ENCODE peak calls at places on chromosomes 2 and 18, in six cellular contexts. W is fibroblast of mammary gland, F is HCT116, X is neural crest cell, A is MCF 10A, V is psoas muscle. K is an unnamed sample.

GRCh38 chr18:28855524-28855923 is 678.6 kb upstream of the CDH2 start:
- DNase-seq in W (peak), F (no peak), X (no peak), A (peak), V (no peak), K (peak)

GRCh38 chr2:98736464-98736889 is 5.5 kb upstream of the MGAT4A start:
- DNase-seq in W (peak), F (no peak), X (no peak), A (peak), V (no peak), K (peak)

GRCh38 chr2:172097557-172098131 is 5.1 kb downstream of the DLX2 start:
- DNase-seq in W (no peak), F (no peak), X (no peak), A (peak), V (no peak), K (no peak)

GRCh38 chr18:36017232-36017631 is 44.8 kb downstream of the RMP24 start:
- DNase-seq in W (no peak), F (no peak), X (no peak), A (no peak), V (no peak), K (no peak)

GRCh38 chr2:9793156-9793917 is 49.9 kb upstream of the TAF1B start:
- DNase-seq in W (no peak), F (no peak), X (no peak), A (no peak), V (no peak), K (no peak)

GRCh38 chr2:174330945-174331619 is 3.7 kb upstream of the SP9 start:
- DNase-seq in W (no peak), F (no peak), X (no peak), A (no peak), V (no peak), K (no peak)

GRCh38 chr2:60804473-60804872 is 48.4 kb downstream of the PAPOLG start:
- DNase-seq in W (no peak), F (no peak), X (no peak), A (no peak), V (no peak), K (no peak)

GRCh38 chr2:58405341-58405740 is 164.2 kb upstream of the FANCL start:
- DNase-seq in W (no peak), F (no peak), X (no peak), A (no peak), V (no peak), K (no peak)

GRCh38 chr2:236748385-236748784 is 178.8 kb downstream of the ACKR3 start:
- DNase-seq in W (no peak), F (no peak), X (no peak), A (peak), V (peak), K (no peak)

GRCh38 chr2:82879803-82880202 is 1579.3 kb downstream of the SUCLG1 start:
- DNase-seq in W (no peak), F (no peak), X (no peak), A (no peak), V (no peak), K (no peak)

GRCh38 chr18:68275616-68276015 is 439.3 kb downstream of the TMX3 start:
- DNase-seq in W (peak), F (no peak), X (no peak), A (peak), V (no peak), K (no peak)

GRCh38 chr2:182666674-182667320 is 49.3 kb upstream of the DNAJC10 start:
- DNase-seq in W (peak), F (peak), X (no peak), A (peak), V (no peak), K (peak)

GRCh38 chr2:57209799-57210198 is 836.8 kb upstream of the VRK2 start:
- DNase-seq in W (no peak), F (no peak), X (no peak), A (no peak), V (no peak), K (no peak)

GRCh38 chr2:47230418-47230817 is 75.3 kb upstream of the STPG4 start:
- DNase-seq in W (peak), F (no peak), X (no peak), A (no peak), V (peak), K (no peak)

K was measured in A549.